ENCODE peak calls at places on chromosomes 16 and 17, in four cellular contexts. F, G, X and H are unnamed samples. For H3K4me1, the result is how much of the 10 kb centered on the place peaks cover.

GRCh38 chr17:39979021-39979660 is 1.5 kb upstream of the PSMD3 start:
- DNase-seq in F (no peak), G (no peak), X (no peak), H (no peak)

GRCh38 chr17:57395721-57396321 is 139.5 kb downstream of the MSI2 start:
- DNase-seq in F (no peak), G (no peak), X (no peak), H (no peak)

GRCh38 chr17:15900871-15901270 is 44.1 kb upstream of the ADORA2B start:
- DNase-seq in F (no peak), G (no peak), X (peak), H (no peak)

GRCh38 chr16:73071131-73071940 is 23.4 kb upstream of the ZFHX3 start:
- DNase-seq in F (no peak), G (peak), X (no peak), H (no peak)

GRCh38 chr17:83194761-83195329 is 115.4 kb downstream of the METRNL start:
- DNase-seq in F (no peak), G (no peak), X (no peak), H (no peak)

GRCh38 chr16:1870365-1871082 is 1.4 kb downstream of the MEIOB start:
- DNase-seq in F (no peak), G (peak), X (no peak), H (no peak)

GRCh38 chr16:28321700-28322411 is 29.5 kb downstream of the SBK1 start:
- DNase-seq in F (no peak), G (peak), X (no peak), H (peak)

GRCh38 chr17:33688771-33689170 is 395.7 kb upstream of the ASIC2 start:
- DNase-seq in F (no peak), G (no peak), X (no peak), H (no peak)

GRCh38 chr17:45230410-45230786 is 8.7 kb downstream of the FMNL1 start:
- DNase-seq in F (no peak), G (no peak), X (no peak), H (no peak)

GRCh38 chr17:1203111-1203966 is 23.6 kb upstream of the ABR start:
- DNase-seq in F (no peak), G (no peak), X (no peak), H (peak)

GRCh38 chr16:19808061-19808621 is 76.5 kb downstream of the GPRC5B start:
- DNase-seq in F (no peak), G (no peak), X (peak), H (no peak)

GRCh38 chr16:19809693-19810092 is 75.0 kb downstream of the GPRC5B start:
- DNase-seq in F (no peak), G (no peak), X (no peak), H (no peak)

GRCh38 chr16:19805459-19806160 is 79.0 kb downstream of the GPRC5B start:
- DNase-seq in F (no peak), G (no peak), X (no peak), H (no peak)

GRCh38 chr16:19809121-19809635 is 75.5 kb downstream of the GPRC5B start:
- DNase-seq in F (no peak), G (no peak), X (no peak), H (no peak)

GRCh38 chr16:19804538-19805323 is 79.9 kb downstream of the GPRC5B start:
- DNase-seq in F (peak), G (no peak), X (no peak), H (peak)
- H3K4me3 ChIP-seq in F (no peak), G (no peak), X (no peak), H (no peak)

GRCh38 chr17:67113481-67113880 is 69.1 kb downstream of the CACNG1 start:
- DNase-seq in F (no peak), G (no peak), X (no peak), H (no peak)
- TF ChIP-seq SUZ12 in F (no peak), G (no peak), X (no peak), H (no peak)

GRCh38 chr17:38451030-38451839 is 23.0 kb downstream of the ARHGAP23 start:
- DNase-seq in F (peak), G (peak), X (no peak), H (peak)

GRCh38 chr17:38447502-38448095 is 19.3 kb downstream of the ARHGAP23 start:
- DNase-seq in F (no peak), G (no peak), X (no peak), H (no peak)

GRCh38 chr17:38449364-38449763 is 21.1 kb downstream of the ARHGAP23 start:
- DNase-seq in F (no peak), G (peak), X (no peak), H (no peak)

GRCh38 chr17:38450699-38451029 is 22.4 kb downstream of the ARHGAP23 start:
- DNase-seq in F (no peak), G (no peak), X (no peak), H (no peak)

DNA sequence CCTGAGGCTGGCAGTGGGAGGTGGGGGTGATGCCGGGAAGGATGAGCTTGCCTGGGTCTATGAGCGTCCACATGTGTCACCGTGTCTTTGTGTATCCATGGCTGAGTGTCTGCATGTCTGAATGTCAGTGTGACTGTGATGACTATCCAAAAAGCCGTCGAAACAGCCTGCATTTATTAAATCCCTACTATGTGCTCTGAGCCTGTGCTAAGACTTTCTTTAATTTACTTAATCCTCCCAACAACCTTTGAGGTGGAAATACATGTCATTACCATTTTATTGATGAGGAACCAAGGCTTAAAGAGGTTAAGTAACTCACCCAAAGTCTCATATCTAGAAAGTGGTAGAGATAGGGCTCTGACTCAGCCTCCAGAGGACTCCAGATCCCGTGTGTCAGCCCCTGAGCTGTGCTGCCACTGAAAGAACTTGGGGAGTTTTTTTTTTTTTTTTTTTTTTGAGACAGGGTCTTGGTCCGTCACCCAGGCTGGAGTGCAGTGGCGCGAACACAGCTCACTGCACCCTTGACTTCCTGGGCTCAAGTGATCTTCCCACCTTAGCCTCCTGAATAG is 20.0 kb downstream of the ARHGAP23 start:
- DNase-seq in F (no peak), G (no peak), X (no peak), H (no peak)
- H3K4me1 ChIP-seq in F (under half), G (under half), X (under half), H (under half)

DNA sequence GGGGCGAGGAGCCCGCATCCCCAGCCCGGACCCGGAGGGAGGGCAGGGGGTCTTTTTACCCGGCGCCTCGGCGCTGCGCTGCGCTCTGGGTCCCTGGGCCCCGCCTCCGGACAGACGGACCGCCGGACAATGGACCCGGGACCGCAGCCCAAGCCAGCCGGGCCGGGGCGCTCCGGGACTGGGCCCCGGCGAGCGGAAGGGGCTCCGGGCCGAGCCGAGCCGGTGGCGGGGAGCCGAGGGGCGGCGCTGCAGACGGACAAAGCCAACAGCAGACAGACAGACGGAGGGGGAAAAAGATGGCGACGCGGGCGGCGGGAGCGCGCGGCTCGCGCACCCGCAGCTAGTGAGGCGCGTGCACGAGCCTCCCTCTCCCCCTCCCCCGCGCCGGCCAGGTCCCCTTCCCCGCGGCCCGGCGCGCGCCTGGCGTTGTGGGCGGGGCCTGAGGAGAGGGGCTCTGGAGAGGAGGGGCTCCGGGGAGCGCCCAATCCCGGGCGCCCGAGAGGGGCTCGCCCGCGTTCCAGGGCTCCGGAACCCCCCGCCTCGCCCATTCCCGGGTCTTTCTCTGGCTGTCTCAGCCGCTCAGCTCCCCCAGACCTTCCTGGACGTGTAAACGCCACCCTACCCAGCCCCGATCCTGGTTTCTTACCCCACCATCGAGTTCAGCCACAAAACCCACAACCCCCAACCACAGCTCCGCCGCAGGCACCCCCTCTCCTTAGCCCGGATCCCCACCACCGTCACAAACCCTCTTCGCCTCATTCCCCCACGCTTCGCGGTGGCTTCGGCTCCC is at the start of gene ZNF821:
- DNase-seq in F (peak), G (peak), X (no peak), H (peak)
- H3K4me3 ChIP-seq in F (peak), G (peak), X (peak), H (peak)

GRCh38 chr17:43906951-43907424 is 348 bp downstream of the MPP2 start:
- DNase-seq in F (no peak), G (no peak), X (no peak), H (no peak)

GRCh38 chr17:43908111-43908721 is 880 bp upstream of the MPP2 start:
- DNase-seq in F (no peak), G (no peak), X (no peak), H (peak)

GRCh38 chr17:43905400-43905984 is 1.8 kb downstream of the MPP2 start:
- DNase-seq in F (no peak), G (no peak), X (no peak), H (no peak)

GRCh38 chr17:43907425-43907981 is at the start of gene MPP2:
- DNase-seq in F (no peak), G (peak), X (no peak), H (peak)

DNA sequence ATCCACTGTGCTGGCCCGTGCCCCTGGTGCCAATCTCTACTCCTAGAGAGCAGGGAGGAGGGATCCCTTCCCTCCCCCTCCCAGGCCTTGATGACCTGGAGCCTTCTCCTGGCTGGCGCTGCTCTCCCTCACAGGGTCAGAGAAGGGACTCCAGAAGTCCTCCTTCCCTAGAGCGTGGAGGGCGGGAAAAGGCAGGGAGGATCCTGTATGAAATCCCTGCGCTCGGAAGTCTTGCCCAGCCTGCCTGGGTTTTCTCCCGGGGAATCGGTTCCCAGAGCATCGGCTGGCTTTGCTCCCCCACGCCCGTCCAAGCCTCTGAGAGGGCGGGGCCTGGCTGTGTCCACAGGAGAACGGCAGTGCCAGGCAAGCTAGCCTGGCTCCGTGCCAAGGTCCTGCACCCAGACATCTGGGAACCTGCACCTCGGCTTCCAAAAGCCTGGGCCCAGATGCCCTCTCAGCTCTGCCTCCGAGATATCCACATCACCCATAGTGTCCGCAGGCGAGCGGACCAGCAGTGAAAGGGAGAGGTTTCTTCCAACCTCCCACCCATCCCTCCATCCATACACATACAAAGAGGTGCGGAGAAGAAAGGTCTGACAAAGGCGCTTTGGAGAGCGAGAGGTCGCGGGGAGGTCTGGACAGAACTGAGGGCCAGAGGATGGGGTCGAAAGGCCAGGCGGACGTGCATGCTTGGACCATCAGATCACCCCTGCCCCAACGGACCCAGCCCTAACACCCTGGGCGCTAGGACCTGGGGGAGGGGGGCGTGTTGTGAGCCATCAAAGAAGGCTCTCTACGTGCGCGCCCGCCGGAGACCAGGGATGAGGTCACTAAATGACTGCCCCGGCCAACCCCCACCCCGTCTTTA is 1.1 kb downstream of the MPP2 start:
- DNase-seq in F (no peak), G (peak), X (no peak), H (peak)
- TF ChIP-seq SUZ12 in F (no peak), G (peak), X (no peak), H (no peak)

GRCh38 chr17:7835818-7836595 is 2.0 kb downstream of the KDM6B start:
- DNase-seq in F (no peak), G (peak), X (no peak), H (no peak)

GRCh38 chr17:7836596-7837374 is 2.8 kb downstream of the KDM6B start:
- DNase-seq in F (peak), G (peak), X (peak), H (peak)

GRCh38 chr17:7838291-7839075 is 4.5 kb downstream of the KDM6B start:
- DNase-seq in F (no peak), G (peak), X (no peak), H (no peak)

GRCh38 chr17:7839199-7839889 is 5.3 kb downstream of the KDM6B start:
- DNase-seq in F (no peak), G (no peak), X (no peak), H (no peak)

GRCh38 chr17:7837375-7838290 is 3.6 kb downstream of the KDM6B start:
- DNase-seq in F (no peak), G (peak), X (no peak), H (no peak)
- H3K4me1 ChIP-seq in F (under half), G (half or more), X (under half), H (under half)

GRCh38 chr17:10003705-10004104 is 98.6 kb upstream of the RCVRN start:
- DNase-seq in F (no peak), G (no peak), X (no peak), H (no peak)
- H3K4me3 ChIP-seq in F (no peak), G (no peak), X (no peak), H (no peak)

GRCh38 chr16:16196099-16196498 is 27.2 kb downstream of the ABCC6 start:
- DNase-seq in F (no peak), G (no peak), X (no peak), H (no peak)
- TF ChIP-seq SUZ12 in F (no peak), G (no peak), X (no peak), H (no peak)

GRCh38 chr17:2237960-2238359 is 65.6 kb downstream of the SMG6 start:
- DNase-seq in F (no peak), G (no peak), X (no peak), H (no peak)

GRCh38 chr17:2239882-2240430 is 63.6 kb downstream of the SMG6 start:
- DNase-seq in F (no peak), G (no peak), X (peak), H (no peak)

GRCh38 chr17:2240541-2240940 is 63.0 kb downstream of the SMG6 start:
- DNase-seq in F (no peak), G (no peak), X (no peak), H (no peak)

GRCh38 chr17:2238432-2239169 is 65.0 kb downstream of the SMG6 start:
- DNase-seq in F (no peak), G (no peak), X (peak), H (no peak)

DNA sequence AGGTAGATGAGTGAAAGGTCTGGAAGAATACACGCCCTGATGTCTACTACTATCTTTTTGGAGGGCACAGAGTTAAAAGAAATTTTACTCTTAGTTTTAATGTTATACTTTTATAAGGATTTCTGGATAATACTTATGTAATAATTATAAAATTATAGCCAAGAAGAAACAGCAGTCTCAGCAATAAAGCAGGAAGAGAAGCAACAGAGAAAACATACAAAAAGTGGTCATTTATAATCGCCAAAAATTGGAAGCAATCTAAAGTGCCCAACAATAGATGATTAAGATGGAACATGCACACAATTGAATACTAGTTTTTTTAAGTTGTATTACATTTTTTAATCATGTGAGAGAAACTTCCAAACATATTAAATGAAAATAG is 64.4 kb downstream of the SMG6 start:
- DNase-seq in F (no peak), G (no peak), X (no peak), H (no peak)
- H3K4me1 ChIP-seq in F (under half), G (under half), X (half or more), H (under half)